ENCODE peak calls at places on chromosomes 13 and 19, in five cellular contexts. Z, J, T, K and P are unnamed samples.

GRCh38 chr13:100944791-100945345 is 270.3 kb upstream of the TMTC4 start:
- DNase-seq in Z (no peak), T (no peak), K (no peak), J (no peak), P (no peak)

GRCh38 chr19:39413269-39413902 is 917 bp downstream of the PLEKHG2 start:
- DNase-seq in J (no peak), Z (peak; percentile 87), K (peak; percentile 74), T (no peak), P (peak; percentile 88)

GRCh38 chr19:38252935-38253691 is 3.1 kb downstream of the PPP1R14A start:
- DNase-seq in T (no peak), J (peak; percentile 18), K (no peak), Z (peak; percentile 57), P (peak; percentile 18)

GRCh38 chr13:20927858-20928257 is 25.3 kb upstream of the XPO4 start:
- DNase-seq in Z (no peak), T (no peak), J (no peak), K (no peak), P (no peak)

GRCh38 chr13:52599037-52599852 is 43.0 kb upstream of the HNRNPA1L2 start:
- DNase-seq in T (no peak), J (no peak), Z (no peak), K (no peak), P (no peak)

GRCh38 chr13:111174377-111174776 is 59.3 kb downstream of the ARHGEF7 start:
- DNase-seq in J (no peak), Z (no peak), K (no peak), T (no peak), P (no peak)

GRCh38 chr13:100922599-100922998 is 248.0 kb upstream of the TMTC4 start:
- DNase-seq in T (no peak), J (no peak), K (no peak), Z (no peak), P (no peak)

GRCh38 chr13:69946443-69946955 is 161.1 kb upstream of the ATXN8OS start:
- DNase-seq in T (no peak), J (no peak), Z (no peak), K (peak; percentile 5), P (no peak)

GRCh38 chr19:40778865-40779284 is 828 bp downstream of the RAB4B start:
- DNase-seq in T (no peak), J (no peak), Z (no peak), K (no peak), P (no peak)

GRCh38 chr19:28169168-28169862 is 1043.6 kb downstream of the UQCRFS1 start:
- DNase-seq in Z (no peak), J (no peak), K (peak; percentile 71), T (no peak), P (no peak)

GRCh38 chr13:54356209-54356608 is 1327.6 kb downstream of the OLFM4 start:
- DNase-seq in T (no peak), K (peak; percentile 7), Z (no peak), J (no peak), P (no peak)

GRCh38 chr13:113951246-113951999 is 22.5 kb downstream of the C13orf46 start:
- DNase-seq in K (peak; percentile 79), T (peak; percentile 88), Z (peak; percentile 95), J (peak; percentile 82), P (peak; percentile 92)

GRCh38 chr13:27959976-27960361 is 9.1 kb downstream of the CDX2 start:
- DNase-seq in K (no peak), Z (no peak), T (no peak), J (no peak), P (no peak)
- H3K27ac ChIP-seq in K (no peak overlapping the region), Z (no peak overlapping the region), T (no peak overlapping the region), J (no peak overlapping the region), P (no peak overlapping the region)

DNA sequence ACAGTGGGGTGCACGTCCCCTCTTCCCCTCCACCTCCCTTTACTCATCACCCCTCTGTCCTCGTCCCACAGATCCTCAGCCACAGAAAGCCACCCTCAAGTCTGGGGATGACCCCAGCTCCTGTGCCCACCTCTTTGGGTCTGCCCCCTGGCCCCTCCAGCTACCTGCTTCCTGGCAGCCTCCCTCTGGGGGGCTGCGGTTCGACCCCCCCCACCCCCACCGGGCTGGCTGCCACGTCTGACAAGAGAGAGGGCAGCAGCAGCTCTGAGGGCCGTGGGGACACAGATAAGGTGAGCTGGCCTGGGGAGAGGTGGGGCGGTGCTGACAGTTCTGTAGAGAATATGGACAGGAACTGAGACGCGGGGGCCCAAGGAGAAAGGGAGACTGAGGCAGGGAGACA is 11.1 kb downstream of the IRF3 start:
- DNase-seq in K (no peak), T (no peak), Z (no peak), J (no peak), P (no peak)
- H3K27me3 ChIP-seq in K (no peaks in the 10 kb centered on the region), T (no peaks in the 10 kb centered on the region), Z (no peaks in the 10 kb centered on the region), J (no peaks in the 10 kb centered on the region), P (no peaks in the 10 kb centered on the region)

DNA sequence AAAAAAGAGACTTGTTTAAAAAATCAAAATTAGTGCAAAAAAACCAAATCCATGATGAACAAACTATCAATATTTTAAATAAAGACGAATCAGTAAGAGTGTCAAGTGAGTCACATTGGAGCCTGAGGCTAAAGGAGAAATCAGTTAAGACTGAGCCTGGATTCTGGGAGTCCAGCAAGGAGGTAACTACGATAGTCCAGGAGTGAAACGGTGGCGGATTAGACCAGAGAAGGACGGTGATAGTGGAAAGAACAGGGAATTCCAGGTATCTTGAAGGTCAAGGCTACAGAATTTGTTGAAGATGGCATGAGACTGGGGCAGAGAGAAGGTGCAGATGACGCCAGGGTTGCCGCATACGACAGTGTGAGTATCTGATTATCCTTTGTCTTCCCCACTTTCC is 7.0 kb upstream of the NPAS1 start:
- DNase-seq in Z (no peak), K (no peak), T (no peak), J (no peak), P (no peak)
- H3K27ac ChIP-seq in Z (no peak overlapping the region), K (no peak overlapping the region), T (no peak overlapping the region), J (no peak overlapping the region), P (no peak overlapping the region)

DNA sequence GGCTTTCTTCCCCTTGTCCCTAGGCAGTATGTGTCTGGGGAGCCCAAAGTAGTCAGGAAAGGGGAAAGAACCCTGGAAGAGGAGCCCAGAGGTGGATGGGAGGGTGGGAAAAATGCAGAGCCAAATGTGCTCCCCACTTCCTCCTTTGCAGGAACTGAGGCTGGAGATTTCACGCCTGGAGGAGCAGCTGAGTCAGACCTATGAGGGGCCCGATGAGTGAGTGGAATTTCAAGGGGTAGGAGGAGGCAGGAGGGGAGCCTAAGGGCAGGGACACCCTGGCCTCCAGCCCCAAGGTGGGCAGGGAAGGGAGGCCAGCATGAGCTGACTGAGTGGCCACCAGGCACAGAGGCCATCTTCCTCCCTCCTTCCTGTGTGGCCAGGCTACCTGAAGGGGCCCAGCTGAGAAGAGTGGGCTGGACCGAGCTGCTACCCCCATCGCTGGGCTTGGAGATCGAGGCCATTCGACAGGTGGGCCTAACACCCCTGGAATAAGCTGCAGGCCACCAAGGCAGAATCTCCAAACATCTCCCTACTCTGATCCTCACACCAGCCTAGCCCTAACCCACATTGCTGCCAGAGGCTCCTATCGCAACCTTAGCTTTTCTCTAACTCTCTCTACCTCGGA is 14.3 kb downstream of the PTH2 start:
- DNase-seq in K (no peak), Z (no peak), J (no peak), T (no peak), P (no peak)
- H3K27me3 ChIP-seq in K (no peaks in the 10 kb centered on the region), Z (no peaks in the 10 kb centered on the region), J (no peaks in the 10 kb centered on the region), T (no peaks in the 10 kb centered on the region), P (no peaks in the 10 kb centered on the region)

DNA sequence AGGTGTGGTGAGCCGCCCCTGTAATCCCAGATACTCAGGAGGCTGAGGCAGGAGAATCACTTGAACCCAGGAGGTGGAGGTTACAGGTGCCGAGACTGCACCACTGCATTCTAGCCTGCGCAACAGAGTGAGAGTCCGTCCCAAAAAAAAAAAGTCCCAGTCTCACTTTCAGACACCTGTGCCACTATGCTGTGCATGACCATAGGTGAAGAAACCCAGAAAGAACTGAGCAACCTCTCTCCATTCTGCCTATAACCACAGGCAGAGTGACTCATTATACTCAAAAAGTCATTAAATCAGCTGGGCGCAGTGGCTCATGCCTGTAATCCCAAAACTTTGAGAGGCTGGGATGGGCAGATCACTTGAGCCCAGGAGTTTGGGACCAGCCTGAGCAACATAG is 45.3 kb upstream of the SLC7A9 start:
- DNase-seq in K (no peak), Z (no peak), J (no peak), T (no peak), P (no peak)
- H3K27ac ChIP-seq in K (no peak overlapping the region), Z (no peak overlapping the region), J (no peak overlapping the region), T (no peak overlapping the region), P (no peak overlapping the region)

DNA sequence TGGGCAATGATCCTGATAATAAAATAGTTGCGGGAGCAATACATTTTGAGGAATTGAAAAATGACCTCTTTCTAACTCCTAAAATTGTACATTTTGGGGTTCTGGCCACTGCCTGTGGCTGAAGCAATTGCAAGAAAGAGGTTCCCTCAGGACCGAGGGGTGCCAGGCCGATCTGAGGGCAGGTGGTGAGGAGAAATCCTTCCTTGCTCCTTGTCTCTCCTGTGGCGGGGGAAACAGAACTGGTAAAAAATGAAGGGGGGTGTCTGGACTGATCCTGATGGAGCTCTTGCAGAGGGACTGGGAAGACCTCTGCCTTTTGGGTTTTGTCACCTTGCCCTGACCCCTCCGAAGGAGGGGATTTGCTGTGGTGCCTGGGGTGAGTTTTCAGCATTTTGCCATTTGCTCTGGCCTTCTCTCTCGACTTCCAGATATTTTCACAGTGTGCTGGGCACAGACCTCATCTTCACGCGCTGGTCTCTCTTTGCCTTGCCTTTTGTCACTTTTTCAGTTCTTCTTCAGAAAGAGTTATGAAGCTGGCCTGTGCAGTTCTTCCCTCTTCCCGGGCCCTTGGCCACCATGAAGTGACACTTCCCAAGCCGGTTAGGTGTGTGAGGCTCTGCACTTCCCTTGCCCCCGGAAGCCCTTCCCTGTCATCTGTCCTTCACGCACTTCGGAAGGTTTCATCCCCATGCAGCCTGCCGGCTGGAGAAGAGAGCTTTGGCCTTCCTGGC is 22.2 kb downstream of the NFIX start:
- DNase-seq in K (peak; percentile 66), Z (no peak), J (peak; percentile 65), T (no peak), P (no peak)
- H3K27me3 ChIP-seq in K (peaks cover 98% of the 10 kb centered on the region), Z (no peaks in the 10 kb centered on the region), J (no peaks in the 10 kb centered on the region), T (no peaks in the 10 kb centered on the region), P (no peaks in the 10 kb centered on the region)

GRCh38 chr19:44904426-44904994 is 1.1 kb upstream of the APOE start:
- DNase-seq in T (no peak), K (peak; percentile 79), J (no peak), Z (no peak), P (no peak)
- H3K27ac ChIP-seq in T (no peak overlapping the region), K (peak overlapping the region; percentile 99), J (no peak overlapping the region), Z (no peak overlapping the region), P (no peak overlapping the region)